ENCODE peak calls at places on chromosomes 3 and 15, in four cellular contexts. P is upper lobe of right lung; C is CD8-positive, alpha-beta T cell; Q is SK-N-SH. D is an unnamed sample.

GRCh38 chr3:25462495-25462894 is 34.4 kb downstream of the RARB start:
- DNase-seq in P (no peak), C (no peak), Q (no peak), D (no peak)

GRCh38 chr15:93895976-93896770 is 335.2 kb upstream of the MCTP2 start:
- DNase-seq in P (no peak), C (no peak), Q (no peak), D (no peak)

GRCh38 chr3:133944641-133945441 is 49.2 kb upstream of the RAB6B start:
- DNase-seq in P (no peak), C (no peak), Q (peak; percentile 59), D (peak; percentile 82)

GRCh38 chr3:80767599-80767998 is 993.8 kb downstream of the GBE1 start:
- DNase-seq in P (no peak), C (no peak), Q (peak; percentile 8), D (no peak)

GRCh38 chr3:99721633-99722007 is 83.2 kb downstream of the COL8A1 start:
- DNase-seq in P (no peak), C (no peak), Q (no peak), D (no peak)

GRCh38 chr15:76576526-76577279 is 240.1 kb downstream of the ISL2 start:
- DNase-seq in P (peak; percentile 79), C (no peak), Q (no peak), D (no peak)

GRCh38 chr3:185279582-185280138 is 25.8 kb upstream of the EHHADH start:
- DNase-seq in P (no peak), C (no peak), Q (peak; percentile 66), D (no peak)

GRCh38 chr3:111352585-111352984 is 189.4 kb upstream of the CD96 start:
- DNase-seq in P (no peak), C (no peak), Q (no peak), D (no peak)

GRCh38 chr3:153291052-153291689 is 129.1 kb downstream of the RAP2B start:
- DNase-seq in P (no peak), C (no peak), Q (peak; percentile 25), D (no peak)

GRCh38 chr3:78267235-78267634 is 1227.3 kb downstream of the ROBO2 start:
- DNase-seq in P (no peak), C (no peak), Q (no peak), D (no peak)

GRCh38 chr3:152318512-152318911 is 49.8 kb downstream of the MBNL1 start:
- DNase-seq in P (no peak), C (no peak), Q (no peak), D (no peak)

GRCh38 chr3:138196023-138196422 is 8.9 kb downstream of the ARMC8 start:
- DNase-seq in P (no peak), C (no peak), Q (no peak), D (no peak)

GRCh38 chr3:121759541-121760202 is 10.1 kb upstream of the GOLGB1 start:
- DNase-seq in P (no peak), C (no peak), Q (no peak), D (no peak)

GRCh38 chr15:51403072-51403878 is 61.8 kb downstream of the GLDN start:
- DNase-seq in P (no peak), C (no peak), Q (peak; percentile 39), D (no peak)

GRCh38 chr3:108845709-108846293 is 23.2 kb downstream of the TRAT1 start:
- DNase-seq in P (no peak), C (no peak), Q (no peak), D (no peak)

GRCh38 chr3:58188173-58188564 is 22.6 kb downstream of the DNASE1L3 start:
- DNase-seq in P (no peak), C (no peak), Q (no peak), D (no peak)

GRCh38 chr3:99760602-99761001 is 57.1 kb upstream of the CMSS1 start:
- DNase-seq in P (no peak), C (no peak), Q (no peak), D (no peak)

GRCh38 chr15:68425428-68426060 is 6.4 kb downstream of the ITGA11 start:
- DNase-seq in P (no peak), C (no peak), Q (no peak), D (peak; percentile 54)

GRCh38 chr3:37375184-37376120 is 201.1 kb upstream of the LRRFIP2 start:
- DNase-seq in P (no peak), C (no peak), Q (no peak), D (no peak)

GRCh38 chr15:90822204-90822955 is 46.0 kb upstream of the FURIN start:
- DNase-seq in P (no peak), C (no peak), Q (no peak), D (no peak)

GRCh38 chr3:170508876-170509275 is 77.0 kb downstream of the SLC7A14 start:
- DNase-seq in P (no peak), C (no peak), Q (no peak), D (no peak)

GRCh38 chr15:42203891-42204290 is 4.2 kb downstream of the VPS39 start:
- DNase-seq in P (no peak), C (no peak), Q (no peak), D (no peak)

GRCh38 chr3:13512451-13512850 is 32.3 kb downstream of the HDAC11 start:
- DNase-seq in P (peak; percentile 26), C (no peak), Q (no peak), D (no peak)

GRCh38 chr3:49535971-49536874 is 18.1 kb upstream of the BSN start:
- DNase-seq in P (no peak), C (no peak), Q (no peak), D (no peak)

GRCh38 chr3:13208706-13209295 is 135.6 kb upstream of the IQSEC1 start:
- DNase-seq in P (no peak), C (no peak), Q (no peak), D (no peak)

GRCh38 chr3:14424711-14425573 is 22.5 kb downstream of the SLC6A6 start:
- DNase-seq in P (no peak), C (no peak), Q (no peak), D (no peak)

GRCh38 chr3:118478706-118479276 is 555.9 kb downstream of the IGSF11 start:
- DNase-seq in P (no peak), C (no peak), Q (no peak), D (no peak)

GRCh38 chr3:138468886-138469285 is 34.5 kb downstream of the ESYT3 start:
- DNase-seq in P (no peak), C (no peak), Q (no peak), D (no peak)

GRCh38 chr15:72474466-72474911 is 359 bp downstream of the ARIH1 start:
- DNase-seq in P (no peak), C (no peak), Q (no peak), D (peak; percentile 74)

GRCh38 chr15:68429691-68430470 is 2.1 kb downstream of the ITGA11 start:
- DNase-seq in P (no peak), C (no peak), Q (no peak), D (peak; percentile 17)

DNA sequence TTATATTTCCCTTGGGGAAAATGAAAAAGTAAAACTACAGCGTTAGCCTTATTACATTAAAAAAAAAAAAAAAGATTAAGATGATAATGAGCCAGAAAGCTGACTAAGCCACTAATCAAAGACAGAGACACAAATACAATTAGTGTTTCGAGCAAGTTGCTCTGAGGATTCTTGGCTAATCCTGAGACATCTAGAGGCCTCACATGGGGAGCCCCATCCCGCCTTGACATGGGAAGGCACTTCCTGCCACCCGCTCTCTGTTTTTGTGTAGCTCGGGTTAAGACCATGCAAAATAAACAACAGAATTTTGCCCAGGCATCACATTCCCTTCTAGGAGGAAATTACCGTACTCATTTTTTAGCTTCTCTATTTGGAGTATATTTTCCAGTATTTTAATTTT is 15.3 kb downstream of the HESX1 start:
- DNase-seq in P (no peak), C (no peak), Q (peak; percentile 36), D (no peak)
- H3K27ac ChIP-seq in P (no peak overlapping the region), C (no peak overlapping the region), Q (no peak overlapping the region), D (no peak overlapping the region)

GRCh38 chr15:67164401-67164791 is 90.1 kb downstream of the AAGAB start:
- DNase-seq in P (peak; percentile 73), C (no peak), Q (no peak), D (no peak)

GRCh38 chr15:67161412-67161811 is 93.0 kb downstream of the AAGAB start:
- DNase-seq in P (no peak), C (no peak), Q (no peak), D (no peak)

GRCh38 chr15:67161881-67162280 is 92.6 kb downstream of the AAGAB start:
- DNase-seq in P (no peak), C (no peak), Q (no peak), D (no peak)

GRCh38 chr15:67164811-67165652 is 89.4 kb downstream of the AAGAB start:
- DNase-seq in P (no peak), C (no peak), Q (no peak), D (no peak)

GRCh38 chr15:67163180-67163579 is 91.3 kb downstream of the AAGAB start:
- DNase-seq in P (no peak), C (no peak), Q (no peak), D (no peak)
- H3K4me1 ChIP-seq in P (peaks cover 18% of the 10 kb centered on the region), C (no peaks in the 10 kb centered on the region), Q (peaks cover 16% of the 10 kb centered on the region), D (peaks cover 6% of the 10 kb centered on the region)

DNA sequence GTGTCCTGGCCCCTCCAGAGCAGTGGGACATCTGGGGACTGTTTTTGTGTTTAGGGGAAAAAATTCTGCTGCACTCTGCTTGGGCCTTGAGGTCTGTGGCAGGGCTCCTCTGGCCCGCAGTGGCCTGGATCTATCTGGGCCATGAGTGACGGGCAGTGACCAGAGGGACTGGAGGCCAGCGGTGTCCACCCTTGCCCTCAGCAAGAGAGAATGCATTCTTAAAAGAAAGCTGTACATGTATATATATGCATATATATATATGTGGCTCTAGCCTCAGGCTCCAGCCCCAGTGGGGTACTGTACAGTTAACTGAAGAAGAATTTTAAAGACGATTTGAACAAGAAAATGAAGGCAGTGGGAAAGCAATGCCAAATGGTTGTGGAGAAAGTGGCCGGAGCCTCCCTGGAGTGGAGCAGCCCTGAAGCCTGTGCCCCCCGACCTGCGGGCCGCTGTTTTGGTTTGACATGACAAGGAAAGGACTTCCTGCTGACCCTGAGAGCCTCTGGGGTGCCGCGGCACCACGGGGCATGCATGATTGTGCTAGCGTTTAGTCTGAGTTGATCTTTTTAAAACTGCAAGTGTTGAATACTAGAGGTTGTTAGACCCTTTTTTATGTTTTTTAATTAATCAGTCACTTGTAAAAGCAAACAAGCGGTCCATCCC is 52.2 kb downstream of the PLXNA1 start:
- DNase-seq in P (peak; percentile 49), C (no peak), Q (no peak), D (peak; percentile 45)
- H3K27ac ChIP-seq in P (no peak overlapping the region), C (no peak overlapping the region), Q (no peak overlapping the region), D (peak overlapping the region; percentile 48)

DNA sequence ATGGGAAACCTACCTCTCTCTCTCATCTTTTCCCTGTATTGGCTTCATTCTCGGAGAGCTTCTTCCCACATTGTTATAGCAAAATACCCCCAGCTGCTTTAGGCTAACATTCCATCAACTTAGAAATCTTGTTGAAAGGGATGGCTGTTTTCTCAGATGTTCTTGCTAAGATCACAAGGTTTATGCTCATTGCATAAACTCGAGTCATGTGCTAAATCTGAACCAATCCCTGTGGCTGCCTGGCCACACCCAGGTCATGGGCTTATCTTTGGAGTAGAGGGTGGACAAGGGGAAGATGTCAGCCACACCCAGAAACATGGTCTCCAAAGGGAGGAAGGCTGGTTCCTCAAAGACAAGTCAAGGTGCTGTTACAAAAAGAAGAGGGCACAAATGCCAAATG is 150.6 kb upstream of the UMPS start:
- DNase-seq in P (no peak), C (no peak), Q (no peak), D (no peak)
- H3K4me1 ChIP-seq in P (peaks cover 5% of the 10 kb centered on the region), C (peaks cover 5% of the 10 kb centered on the region), Q (peaks cover 5% of the 10 kb centered on the region), D (no peaks in the 10 kb centered on the region)

D was measured in RWPE2.